ENCODE peak calls at places on chromosomes 5 and 9, in eight cellular contexts. R, O, F, G, E, C, W and L are unnamed samples. For H3K4me1, the result is how much of the 10 kb centered on the place peaks cover.

GRCh38 chr9:11149065-11149464 is 536.3 kb upstream of the PTPRD start:
- DNase-seq in E (no peak), F (no peak), G (no peak), R (no peak), C (no peak), O (no peak), W (no peak), L (no peak)

GRCh38 chr5:160271396-160271795 is 41.0 kb downstream of the CCNJL start:
- DNase-seq in R (peak), C (no peak), O (no peak), W (no peak), F (peak), E (no peak), G (no peak), L (no peak)

GRCh38 chr5:10479226-10479721 is 37.6 kb downstream of the ROPN1L start:
- DNase-seq in C (no peak), E (no peak), W (no peak), G (no peak), O (no peak), R (no peak), F (no peak), L (no peak)

GRCh38 chr5:74669824-74670223 is 15.2 kb upstream of the HEXB start:
- DNase-seq in W (no peak), G (no peak), F (no peak), R (no peak), E (no peak), O (no peak), C (no peak), L (no peak)

GRCh38 chr9:104787306-104788015 is 23.5 kb downstream of the NIPSNAP3B start:
- DNase-seq in C (no peak), R (no peak), W (no peak), O (no peak), E (no peak), F (no peak), G (no peak), L (no peak)

GRCh38 chr5:137181685-137182084 is 317.4 kb downstream of the SPOCK1 start:
- DNase-seq in R (no peak), E (no peak), F (no peak), C (no peak), W (no peak), O (no peak), G (no peak), L (no peak)

GRCh38 chr9:120308495-120308894 is 271.5 kb downstream of the CDK5RAP2 start:
- DNase-seq in C (no peak), G (no peak), W (no peak), R (no peak), O (no peak), E (no peak), F (no peak), L (no peak)

GRCh38 chr5:159341914-159342313 is 11.6 kb upstream of the IL12B start:
- DNase-seq in G (peak), F (no peak), C (peak), R (peak), W (peak), E (peak), O (peak), L (peak)

GRCh38 chr5:118224546-118224945 is 763.8 kb downstream of the DTWD2 start:
- DNase-seq in W (no peak), E (no peak), O (no peak), R (no peak), G (no peak), C (no peak), F (no peak), L (no peak)

GRCh38 chr5:137310051-137310730 is 188.9 kb downstream of the SPOCK1 start:
- DNase-seq in C (no peak), R (no peak), O (no peak), W (no peak), F (peak), G (no peak), E (no peak), L (no peak)

GRCh38 chr5:152119091-152119490 is 194.4 kb upstream of the GLRA1 start:
- DNase-seq in R (no peak), C (no peak), W (no peak), G (no peak), O (no peak), E (no peak), F (no peak), L (no peak)

GRCh38 chr9:9214052-9214451 is 1398.8 kb downstream of the PTPRD start:
- DNase-seq in C (no peak), R (no peak), E (no peak), W (no peak), G (no peak), F (no peak), O (no peak), L (no peak)

GRCh38 chr5:79491690-79492317 is 22.1 kb downstream of the HOMER1 start:
- DNase-seq in F (no peak), E (no peak), O (no peak), R (no peak), C (no peak), W (no peak), G (no peak), L (no peak)

GRCh38 chr5:126339215-126339805 is 83.9 kb upstream of the GRAMD2B start:
- DNase-seq in G (peak), F (peak), W (peak), C (peak), E (no peak), O (peak), R (no peak), L (no peak)

GRCh38 chr9:4717815-4718214 is 23.2 kb downstream of the AK3 start:
- DNase-seq in F (no peak), C (no peak), R (no peak), E (no peak), G (no peak), O (no peak), W (no peak), L (no peak)

GRCh38 chr9:130626249-130626982 is 38.0 kb upstream of the PRDM12 start:
- DNase-seq in W (no peak), O (peak), R (peak), E (no peak), C (no peak), F (no peak), G (no peak), L (no peak)

GRCh38 chr9:128912270-128912853 is 8.4 kb upstream of the PHYHD1 start:
- DNase-seq in E (no peak), G (no peak), F (peak), C (no peak), W (no peak), O (no peak), R (no peak), L (no peak)

GRCh38 chr5:35752012-35752411 is 104.7 kb upstream of the IL7R start:
- DNase-seq in F (no peak), C (no peak), G (no peak), W (no peak), R (no peak), O (no peak), E (no peak), L (no peak)

GRCh38 chr9:2039294-2040180 is 24.4 kb downstream of the SMARCA2 start:
- DNase-seq in E (no peak), W (no peak), F (no peak), O (no peak), R (no peak), G (no peak), C (no peak), L (no peak)

GRCh38 chr5:55680353-55680752 is 31.8 kb downstream of the SLC38A9 start:
- DNase-seq in R (no peak), E (no peak), W (no peak), G (no peak), C (no peak), O (no peak), F (no peak), L (no peak)

GRCh38 chr9:133251773-133252172 is 23.2 kb downstream of the ABO start:
- DNase-seq in G (no peak), C (no peak), F (no peak), E (no peak), W (no peak), R (no peak), O (no peak), L (no peak)

GRCh38 chr5:20680718-20681302 is 692.8 kb upstream of the CDH18 start:
- DNase-seq in W (no peak), C (no peak), R (no peak), O (no peak), G (no peak), E (no peak), F (no peak), L (no peak)

GRCh38 chr5:160081495-160081894 is 37.8 kb downstream of the PWWP2A start:
- DNase-seq in C (no peak), W (no peak), G (no peak), E (no peak), F (no peak), R (no peak), O (no peak), L (no peak)

GRCh38 chr5:171797563-171797962 is 11.9 kb downstream of the SMIM23 start:
- DNase-seq in C (no peak), F (no peak), E (no peak), R (no peak), G (no peak), O (no peak), W (no peak), L (no peak)

GRCh38 chr5:116032094-116032517 is at the start of gene ARL14EPL:
- DNase-seq in F (peak), E (no peak), W (no peak), C (peak), G (no peak), R (no peak), O (no peak), L (no peak)

GRCh38 chr5:56849671-56850070 is 34.3 kb downstream of the MAP3K1 start:
- DNase-seq in W (no peak), F (no peak), E (no peak), O (no peak), G (peak), R (no peak), C (no peak), L (no peak)

GRCh38 chr5:56848206-56848605 is 32.9 kb downstream of the MAP3K1 start:
- DNase-seq in R (no peak), W (no peak), E (no peak), F (peak), O (no peak), G (no peak), C (no peak), L (no peak)

GRCh38 chr5:56851258-56851941 is 36.1 kb downstream of the MAP3K1 start:
- DNase-seq in O (no peak), C (no peak), E (no peak), R (no peak), W (no peak), F (peak), G (no peak), L (no peak)

GRCh38 chr5:56852228-56853000 is 37.1 kb downstream of the MAP3K1 start:
- DNase-seq in F (no peak), R (no peak), O (no peak), C (no peak), W (no peak), G (peak), E (no peak), L (no peak)

DNA sequence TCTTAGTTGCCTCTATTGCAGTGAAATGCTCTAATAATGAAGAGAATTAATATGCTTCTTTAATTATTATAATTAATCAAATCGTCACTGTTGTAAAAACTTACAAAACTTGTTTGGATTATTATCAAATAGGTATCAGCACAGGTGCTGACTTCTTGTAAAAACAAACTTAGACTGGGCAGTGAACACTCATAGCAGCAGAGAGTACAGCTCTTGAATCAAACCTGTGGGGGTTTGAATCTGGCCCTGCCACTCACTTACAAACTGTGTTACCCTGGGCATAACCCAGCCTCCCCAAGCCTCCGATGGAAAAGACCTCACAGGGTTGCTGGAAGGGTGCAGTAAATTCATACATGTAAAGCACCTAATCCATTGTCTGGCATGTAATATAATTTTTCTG is 35.1 kb downstream of the MAP3K1 start:
- DNase-seq in F (no peak), E (no peak), G (no peak), C (no peak), O (no peak), R (no peak), W (no peak), L (no peak)
- H3K4me1 ChIP-seq in F (under half), E (under half), G (half or more), C (under half), O (half or more), R (under half), W (under half), L (half or more)

DNA sequence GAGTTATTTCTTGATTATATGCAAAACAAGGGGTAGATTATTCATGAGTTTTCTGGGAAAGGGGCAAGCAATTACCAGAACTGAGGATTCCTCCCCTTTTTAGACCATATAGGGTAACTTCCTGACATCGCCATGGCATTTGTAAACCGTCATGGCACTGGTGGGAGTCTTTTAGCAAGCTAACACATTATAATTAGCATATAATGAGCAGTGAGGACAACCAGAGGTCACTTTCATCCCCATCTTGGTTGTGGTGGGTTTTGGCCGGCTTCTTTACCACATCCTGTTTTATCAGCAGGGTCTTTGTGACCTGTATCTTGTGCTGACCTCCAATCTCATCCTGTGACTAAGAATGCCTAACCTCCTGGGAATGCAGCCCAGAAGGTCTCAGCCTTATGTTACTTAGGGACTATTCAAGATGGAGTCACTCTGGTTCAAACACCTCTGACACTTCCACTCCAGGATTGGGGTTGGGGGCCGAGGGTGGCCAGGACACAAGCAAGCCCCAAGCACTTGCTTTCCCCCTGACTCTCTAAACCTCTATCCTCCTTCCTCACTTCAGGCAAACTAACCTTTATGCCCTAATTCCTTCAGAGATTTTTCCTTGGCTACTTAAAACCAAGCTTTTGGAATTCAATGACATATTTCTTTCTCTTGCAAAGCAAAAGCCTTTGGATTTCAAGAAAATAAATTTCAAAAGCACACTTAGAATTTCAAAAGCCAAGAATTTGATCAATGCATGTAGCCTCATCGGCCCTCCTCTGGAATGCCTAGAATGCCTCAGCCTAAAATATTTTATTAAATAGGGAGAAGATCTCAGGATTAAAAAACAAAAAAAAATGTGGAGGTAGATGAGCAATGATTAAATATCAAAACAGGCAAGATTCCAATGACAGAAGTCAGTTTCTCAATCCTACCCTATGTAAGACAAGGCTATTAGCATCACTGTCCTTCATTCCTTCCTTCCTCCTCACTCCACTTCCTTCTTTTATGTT is 168.7 kb downstream of the CDH6 start:
- DNase-seq in E (no peak), R (no peak), C (no peak), F (no peak), G (no peak), W (no peak), O (no peak), L (no peak)
- H3K27ac ChIP-seq in E (no peak), R (no peak), C (no peak), F (no peak), G (no peak), W (no peak), O (no peak), L (no peak)

GRCh38 chr9:91899611-91900010 is 50.4 kb downstream of the ROR2 start:
- DNase-seq in G (no peak), F (no peak), C (no peak), W (no peak), O (no peak), R (no peak), E (no peak), L (no peak)
- H3K4me1 ChIP-seq in G (under half), F (under half), C (half or more), W (under half), O (under half), R (under half), E (under half), L (under half)

GRCh38 chr5:148990817-148991216 is 72.0 kb downstream of the SH3TC2 start:
- DNase-seq in W (no peak), R (no peak), O (no peak), F (no peak), E (no peak), G (no peak), C (no peak), L (no peak)
- H3K27ac ChIP-seq in W (no peak), R (no peak), O (no peak), F (no peak), E (no peak), G (no peak), C (no peak), L (no peak)

GRCh38 chr5:173497685-173498084 is 118.8 kb downstream of the BOD1 start:
- DNase-seq in R (no peak), O (no peak), W (no peak), F (no peak), G (no peak), E (no peak), C (no peak), L (no peak)
- H3K4me1 ChIP-seq in R (under half), O (under half), W (under half), F (under half), G (under half), E (under half), C (under half), L (under half)

GRCh38 chr9:136485049-136485647 is 2.3 kb upstream of the SEC16A start:
- DNase-seq in C (peak), F (peak), O (peak), G (peak), R (peak), E (peak), W (peak), L (peak)

GRCh38 chr9:136483589-136484152 is 831 bp upstream of the SEC16A start:
- DNase-seq in F (peak), E (peak), G (peak), C (peak), W (peak), O (peak), R (peak), L (peak)

GRCh38 chr9:136485651-136486050 is 2.8 kb upstream of the SEC16A start:
- DNase-seq in C (no peak), F (no peak), E (no peak), O (no peak), G (no peak), W (no peak), R (peak), L (no peak)

GRCh38 chr9:136482793-136483588 is at the start of gene SEC16A:
- DNase-seq in W (peak), R (peak), F (peak), E (peak), C (peak), O (peak), G (peak), L (peak)

GRCh38 chr9:136484153-136485048 is 1.6 kb upstream of the SEC16A start:
- DNase-seq in C (no peak), O (peak), G (peak), W (no peak), E (peak), R (peak), F (no peak), L (peak)
- H3K27ac ChIP-seq in C (peak), O (peak), G (peak), W (peak), E (peak), R (no peak), F (peak), L (peak)

DNA sequence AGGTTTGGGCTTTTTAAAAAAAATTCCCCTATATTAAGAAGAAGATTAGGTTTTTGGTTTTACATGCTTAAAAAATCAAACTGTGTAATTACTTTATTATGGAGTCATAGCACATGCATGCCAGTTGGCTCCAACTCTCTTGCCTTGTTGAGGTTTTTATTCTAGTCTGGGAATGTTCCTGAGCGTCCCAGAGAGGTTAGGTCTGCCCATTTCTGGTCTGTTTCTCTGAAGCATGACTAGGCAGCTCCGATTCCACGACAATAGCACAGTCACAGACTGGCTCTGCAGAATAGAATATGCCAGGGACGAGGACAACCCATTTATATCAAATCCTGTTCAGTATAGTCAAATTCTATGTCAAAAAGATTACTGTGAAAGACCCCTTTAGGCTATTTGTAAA is 217.0 kb downstream of the PCSK5 start:
- DNase-seq in E (no peak), G (no peak), R (no peak), C (no peak), O (peak), F (no peak), W (no peak), L (no peak)
- H3K4me1 ChIP-seq in E (under half), G (under half), R (under half), C (under half), O (under half), F (under half), W (under half), L (under half)

GRCh38 chr5:93249651-93250289 is 331.2 kb downstream of the NR2F1-AS1 start:
- DNase-seq in G (no peak), E (no peak), O (no peak), C (no peak), F (peak), R (no peak), W (no peak), L (no peak)

GRCh38 chr5:93246093-93246855 is 334.7 kb downstream of the NR2F1-AS1 start:
- DNase-seq in W (no peak), C (no peak), O (no peak), R (no peak), G (no peak), E (no peak), F (peak), L (no peak)

GRCh38 chr5:93245226-93245625 is 335.8 kb downstream of the NR2F1-AS1 start:
- DNase-seq in O (no peak), W (no peak), F (no peak), E (no peak), C (no peak), R (no peak), G (no peak), L (no peak)

GRCh38 chr5:93250431-93250830 is 330.6 kb downstream of the NR2F1-AS1 start:
- DNase-seq in C (no peak), E (no peak), O (no peak), R (no peak), F (peak), W (no peak), G (no peak), L (no peak)

GRCh38 chr5:93247126-93247525 is 333.9 kb downstream of the NR2F1-AS1 start:
- DNase-seq in E (no peak), R (no peak), C (no peak), W (no peak), O (no peak), G (no peak), F (peak), L (no peak)
- H3K27ac ChIP-seq in E (no peak), R (no peak), C (no peak), W (no peak), O (no peak), G (no peak), F (no peak), L (no peak)

GRCh38 chr5:128475693-128476092 is 62.4 kb downstream of the FBN2 start:
- DNase-seq in E (no peak), R (no peak), G (no peak), C (no peak), W (no peak), O (no peak), F (no peak), L (no peak)
- H3K4me1 ChIP-seq in E (under half), R (under half), G (under half), C (under half), W (under half), O (under half), F (under half), L (under half)

DNA sequence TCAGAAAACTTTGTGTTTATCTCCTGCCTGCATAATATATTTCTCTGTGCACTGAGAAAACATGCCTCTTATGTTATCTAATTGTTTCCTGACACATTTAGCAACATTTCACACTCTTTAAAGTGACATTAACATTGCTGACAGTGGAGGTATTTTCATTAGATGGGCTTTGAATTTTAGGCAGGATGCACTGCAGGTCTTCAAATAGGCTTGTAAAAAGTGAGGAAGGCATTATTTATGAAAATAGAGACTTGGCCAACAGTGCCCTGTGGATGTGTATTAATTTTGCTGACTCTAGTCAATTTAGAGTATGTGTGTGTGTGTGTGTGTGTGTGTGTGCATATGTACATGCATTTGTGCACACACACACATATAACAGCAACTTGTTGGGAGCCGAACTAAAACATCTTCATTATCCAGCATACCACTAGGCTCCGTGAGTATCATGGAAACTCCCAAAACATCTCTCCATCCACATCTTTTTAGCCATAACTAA is 429.5 kb upstream of the WWC1 start:
- DNase-seq in G (no peak), W (no peak), F (no peak), C (no peak), E (no peak), R (no peak), O (no peak), L (no peak)
- H3K27ac ChIP-seq in G (no peak), W (no peak), F (no peak), C (no peak), E (no peak), R (no peak), O (no peak), L (no peak)